ENCODE peak calls at places on chromosomes 5 and 9, in seven cellular contexts. K is ELF-1; J is CD8-positive, alpha-beta T cell; N is NCI-H69; R is CD4-positive, alpha-beta memory T cell; F is H9; U is lung microvascular endothelial cell. C is an unnamed sample.
A peak's percentile ranks its signal among the peaks of the same experiment; 100 is the strongest.

GRCh38 chr9:129910628-129911567 is 75.6 kb downstream of the USP20 start:
- DNase-seq in U (peak; percentile 98), F (no peak), J (no peak), N (no peak), K (peak; percentile 18), R (no peak), C (peak; percentile 67)

GRCh38 chr5:168327994-168328393 is 36.5 kb downstream of the WWC1 start:
- DNase-seq in R (no peak), U (no peak), J (no peak), N (no peak), K (no peak), F (no peak), C (no peak)

GRCh38 chr9:70480405-70480980 is 66.0 kb upstream of the KLF9 start:
- DNase-seq in F (no peak), N (peak; percentile 87), U (peak; percentile 92), J (no peak), R (no peak), K (peak; percentile 16), C (peak; percentile 79)

GRCh38 chr5:118247468-118247867 is 740.9 kb downstream of the DTWD2 start:
- DNase-seq in N (peak; percentile 77), R (no peak), U (no peak), J (no peak), F (peak; percentile 31), K (peak; percentile 26), C (no peak)

GRCh38 chr9:136713555-136713949 is 1.2 kb downstream of the DIPK1B start:
- DNase-seq in F (peak; percentile 33), U (peak; percentile 44), J (no peak), K (no peak), R (no peak), N (peak; percentile 65), C (no peak)

GRCh38 chr9:124770359-124771020 is 621 bp downstream of the NR6A1 start:
- DNase-seq in R (no peak), N (peak; percentile 70), J (no peak), U (no peak), K (no peak), F (no peak), C (no peak)

GRCh38 chr5:98464737-98465330 is 308.6 kb upstream of the RGMB start:
- DNase-seq in K (no peak), U (no peak), F (no peak), N (no peak), R (no peak), J (no peak), C (no peak)

GRCh38 chr5:5335708-5336211 is 86.7 kb upstream of the ICE1 start:
- DNase-seq in R (no peak), U (no peak), J (no peak), N (no peak), F (no peak), K (peak; percentile 32), C (peak; percentile 57)

GRCh38 chr5:179257190-179257741 is 88.0 kb downstream of the ADAMTS2 start:
- DNase-seq in K (no peak), N (no peak), R (no peak), F (peak; percentile 23), U (no peak), J (no peak), C (no peak)

GRCh38 chr5:120476063-120476462 is 12.0 kb downstream of the PRR16 start:
- DNase-seq in K (no peak), R (no peak), U (no peak), N (no peak), J (no peak), F (no peak), C (no peak)

GRCh38 chr9:36341936-36342577 is 58.0 kb downstream of the RNF38 start:
- DNase-seq in F (no peak), J (no peak), U (peak; percentile 21), R (no peak), N (no peak), K (no peak), C (no peak)

GRCh38 chr9:99296375-99296951 is 74.4 kb downstream of the SEC61B start:
- DNase-seq in R (peak; percentile 35), K (no peak), U (no peak), F (no peak), J (peak; percentile 26), N (peak; percentile 88), C (no peak)

GRCh38 chr9:4760122-4760521 is 19.1 kb upstream of the AK3 start:
- DNase-seq in K (no peak), U (no peak), J (no peak), R (no peak), N (no peak), F (no peak), C (peak; percentile 24)

GRCh38 chr9:123395276-123396006 is 39.4 kb downstream of the CRB2 start:
- DNase-seq in F (no peak), K (no peak), J (no peak), R (no peak), N (peak; percentile 99), U (no peak), C (no peak)